ENCODE peak calls at places on chromosomes 7 and 10, in four cellular contexts. C is MCF 10A, H is H1, L is A673. A is an unnamed sample.

GRCh38 chr10:99964791-99965190 is 45.0 kb downstream of the DNMBP start:
- DNase-seq in C (no peak), H (no peak), L (peak; percentile 50), A (no peak)

GRCh38 chr7:123788584-123788983 is 39.8 kb upstream of the WASL start:
- DNase-seq in H (no peak), L (no peak), C (no peak), A (no peak)

GRCh38 chr10:63675171-63675570 is 154.0 kb downstream of the REEP3 start:
- DNase-seq in H (no peak), L (no peak), C (no peak), A (no peak)

GRCh38 chr10:132241496-132241895 is 54.7 kb downstream of the DPYSL4 start:
- DNase-seq in C (no peak), L (no peak), H (no peak), A (no peak)

GRCh38 chr10:61943699-61944444 is 42.4 kb downstream of the ARID5B start:
- DNase-seq in C (peak; percentile 51), H (no peak), L (peak; percentile 81), A (peak; percentile 35)

GRCh38 chr7:26937306-26937705 is 72.9 kb upstream of the SKAP2 start:
- DNase-seq in L (no peak), H (no peak), C (no peak), A (no peak)

GRCh38 chr10:6171891-6172354 is 30.8 kb upstream of the PFKFB3 start:
- DNase-seq in C (no peak), H (no peak), L (peak; percentile 88), A (no peak)

GRCh38 chr10:81348003-81348402 is 527.0 kb upstream of the NRG3 start:
- DNase-seq in L (no peak), H (no peak), C (no peak), A (no peak)

DNA sequence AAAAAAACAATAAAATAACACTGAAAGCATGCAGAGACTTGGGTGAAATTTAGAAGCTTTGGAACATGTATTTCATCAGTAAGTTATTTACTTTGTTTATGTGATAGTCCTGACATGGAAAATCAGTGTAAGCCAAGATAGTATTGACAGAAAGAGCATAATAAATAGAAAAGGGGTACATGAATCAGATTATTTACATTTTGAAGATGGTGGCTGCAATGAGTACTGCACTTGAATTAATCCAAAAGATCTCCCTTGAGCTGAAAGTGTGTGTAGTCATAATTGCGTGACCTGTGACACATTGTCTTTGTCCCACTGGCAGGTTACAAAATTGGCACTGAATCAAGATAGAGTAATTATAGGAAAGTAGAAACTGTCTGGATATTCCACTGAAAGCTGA is 562.9 kb downstream of the GFRA1 start:
- DNase-seq in H (no peak), C (peak; percentile 7), L (no peak), A (no peak)
- TF ChIP-seq CTCF in H (no peak), C (no peak), L (no peak), A (no peak)

GRCh38 chr7:77368974-77369373 is 47.2 kb downstream of the GSAP start:
- DNase-seq in C (no peak), H (no peak), L (no peak), A (no peak)
- TF ChIP-seq CTCF in C (no peak), H (no peak), L (peak; percentile 17), A (peak; percentile 20)

GRCh38 chr7:836429-836828 is 4.2 kb downstream of the SUN1 start:
- DNase-seq in C (peak; percentile 75), H (no peak), L (no peak), A (no peak)
- TF ChIP-seq CTCF in C (peak; percentile 46), H (peak; percentile 53), L (peak; percentile 59), A (peak; percentile 22)

DNA sequence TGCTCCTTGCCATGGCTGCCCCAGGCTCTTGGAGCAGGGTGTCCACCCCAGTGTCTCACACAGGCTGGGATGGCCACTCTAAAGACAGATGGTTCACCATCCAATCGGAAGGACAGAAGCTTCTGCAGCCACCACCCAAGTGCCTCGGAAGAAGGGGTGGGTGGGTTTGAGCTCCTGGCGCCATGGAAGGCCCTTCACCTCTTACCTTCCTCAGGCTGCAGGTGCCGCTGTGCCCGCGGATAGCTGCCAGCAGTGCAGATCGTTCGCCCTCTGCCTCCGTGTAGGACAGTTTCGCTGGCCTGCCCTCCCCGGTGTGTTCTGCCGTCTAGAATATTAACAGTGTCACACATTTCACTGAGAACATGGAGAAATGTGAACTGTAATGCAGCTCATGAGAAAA is 243.6 kb upstream of the GRB10 start:
- DNase-seq in C (no peak), L (no peak), H (peak; percentile 22), A (no peak)
- TF ChIP-seq CTCF in C (no peak), L (no peak), H (no peak), A (no peak)

GRCh38 chr7:105713488-105714465 is 132.5 kb upstream of the EFCAB10 start:
- DNase-seq in L (no peak), H (no peak), C (peak; percentile 39), A (no peak)
- TF ChIP-seq CTCF in L (no peak), H (no peak), C (no peak), A (no peak)

GRCh38 chr10:14134275-14134674 is 196.4 kb downstream of the FRMD4A start:
- DNase-seq in L (no peak), H (no peak), C (no peak), A (no peak)

GRCh38 chr10:14142631-14143270 is 188.0 kb downstream of the FRMD4A start:
- DNase-seq in C (no peak), H (no peak), L (no peak), A (no peak)

GRCh38 chr10:14131261-14131960 is 199.3 kb downstream of the FRMD4A start:
- DNase-seq in L (no peak), H (no peak), C (no peak), A (no peak)

GRCh38 chr10:14137391-14137790 is 193.3 kb downstream of the FRMD4A start:
- DNase-seq in L (no peak), C (no peak), H (no peak), A (no peak)
- TF ChIP-seq CTCF in L (no peak), C (no peak), H (no peak), A (no peak)